ENCODE peak calls at places on chromosome 17, in four cellular contexts. K is H1, W is GM12878, D is SK-N-SH. F is an unnamed sample.

GRCh38 chr17:19712436-19713004 is 3.9 kb downstream of the SLC47A2 start:
- DNase-seq in K (no peak), W (no peak), D (no peak), F (no peak)

GRCh38 chr17:8477653-8478441 is 42.2 kb downstream of the NDEL1 start:
- DNase-seq in K (no peak), W (no peak), D (no peak), F (no peak)

GRCh38 chr17:38893612-38894011 is 23.8 kb downstream of the LASP1 start:
- DNase-seq in K (no peak), W (no peak), D (no peak), F (peak)

GRCh38 chr17:27989046-27989445 is 53.4 kb upstream of the NLK start:
- DNase-seq in K (no peak), W (no peak), D (no peak), F (no peak)

GRCh38 chr17:14745122-14745521 is 444.2 kb downstream of the HS3ST3B1 start:
- DNase-seq in K (no peak), W (no peak), D (no peak), F (no peak)

GRCh38 chr17:74514632-74515035 is 16.6 kb downstream of the CD300LB start:
- DNase-seq in K (no peak), W (no peak), D (no peak), F (no peak)

GRCh38 chr17:77942111-77942988 is 16.2 kb upstream of the TNRC6C start:
- DNase-seq in K (no peak), W (no peak), D (no peak), F (no peak)

GRCh38 chr17:29883497-29883896 is 46.5 kb downstream of the SSH2 start:
- DNase-seq in K (no peak), W (no peak), D (no peak), F (no peak)

GRCh38 chr17:3911271-3912053 is 4.8 kb downstream of the P2RX1 start:
- DNase-seq in K (no peak), W (peak), D (no peak), F (peak)

GRCh38 chr17:9451919-9452318 is 123.7 kb downstream of the STX8 start:
- DNase-seq in K (no peak), W (no peak), D (no peak), F (no peak)

GRCh38 chr17:82876602-82877391 is 37.0 kb upstream of the ZNF750 start:
- DNase-seq in K (no peak), W (no peak), D (peak), F (no peak)

GRCh38 chr17:61410555-61411089 is 11.0 kb downstream of the TBX2 start:
- DNase-seq in K (no peak), W (no peak), D (peak), F (peak)

GRCh38 chr17:22515599-22515998 is 823.3 kb downstream of the KCNJ18 start:
- DNase-seq in K (no peak), W (no peak), D (no peak), F (no peak)

GRCh38 chr17:39071573-39071972 is 79.9 kb downstream of the PLXDC1 start:
- DNase-seq in K (no peak), W (no peak), D (no peak), F (no peak)

GRCh38 chr17:1512351-1512750 is 4.1 kb downstream of the INPP5K start:
- DNase-seq in K (no peak), W (no peak), D (no peak), F (no peak)

GRCh38 chr17:4074831-4075495 is 67.9 kb downstream of the ZZEF1 start:
- DNase-seq in K (no peak), W (peak), D (peak), F (peak)

GRCh38 chr17:82645516-82645915 is 2.7 kb downstream of the WDR45B start:
- DNase-seq in K (no peak), W (no peak), D (no peak), F (no peak)

GRCh38 chr17:15341385-15341849 is at the start of gene TEKT3:
- DNase-seq in K (peak), W (no peak), D (peak), F (no peak)

GRCh38 chr17:19369846-19370492 is 7.4 kb upstream of the B9D1 start:
- DNase-seq in K (no peak), W (no peak), D (no peak), F (no peak)

GRCh38 chr17:6843241-6843890 is 11.8 kb upstream of the TEKT1 start:
- DNase-seq in K (no peak), W (no peak), D (peak), F (no peak)

GRCh38 chr17:30323262-30323894 is 10.5 kb downstream of the TMIGD1 start:
- DNase-seq in K (no peak), W (no peak), D (no peak), F (peak)

GRCh38 chr17:46972346-46972745 is 6.7 kb downstream of the RPRML start:
- DNase-seq in K (no peak), W (no peak), D (no peak), F (no peak)

GRCh38 chr17:74213897-74214386 is 571 bp downstream of the TTYH2 start:
- DNase-seq in K (no peak), W (no peak), D (no peak), F (peak)

GRCh38 chr17:58189436-58190146 is 2.9 kb upstream of the EPX start:
- DNase-seq in K (no peak), W (no peak), D (peak), F (peak)

GRCh38 chr17:40218740-40219072 is 398 bp upstream of the WIPF2 start:
- DNase-seq in K (peak), W (peak), D (peak), F (peak)

GRCh38 chr17:43169561-43170139 is 1.4 kb upstream of the NBR1 start:
- DNase-seq in K (no peak), W (no peak), D (peak), F (peak)

GRCh38 chr17:19398301-19399181 is 11.6 kb upstream of the MFAP4 start:
- DNase-seq in K (no peak), W (no peak), D (peak), F (peak)

GRCh38 chr17:60163108-60163784 is 13.5 kb downstream of the CA4 start:
- DNase-seq in K (no peak), W (no peak), D (peak), F (no peak)

GRCh38 chr17:682150-682549 is 32.5 kb downstream of the VPS53 start:
- DNase-seq in K (no peak), W (no peak), D (no peak), F (peak)

GRCh38 chr17:52986056-52986662 is 827.6 kb upstream of the CA10 start:
- DNase-seq in K (no peak), W (no peak), D (no peak), F (no peak)

GRCh38 chr17:74852237-74853047 is 7.2 kb downstream of the GRIN2C start:
- DNase-seq in K (peak), W (no peak), D (peak), F (peak)

GRCh38 chr17:12665263-12666210 is at the start of gene MYOCD:
- DNase-seq in K (peak), W (no peak), D (peak), F (no peak)

GRCh38 chr17:19573075-19573474 is 39.4 kb downstream of the SLC47A1 start:
- DNase-seq in K (no peak), W (no peak), D (no peak), F (peak)

GRCh38 chr17:4968166-4968915 is 724 bp upstream of the SPAG7 start:
- DNase-seq in K (no peak), W (no peak), D (peak), F (no peak)

GRCh38 chr17:71325886-71326285 is 794.9 kb upstream of the SOX9 start:
- DNase-seq in K (no peak), W (no peak), D (no peak), F (no peak)

GRCh38 chr17:64507418-64507766 is 615 bp downstream of the CEP95 start:
- DNase-seq in K (no peak), W (no peak), D (peak), F (peak)

GRCh38 chr17:36149296-36149820 is 27.1 kb downstream of the TBC1D3B start:
- DNase-seq in K (no peak), W (no peak), D (no peak), F (peak)

DNA sequence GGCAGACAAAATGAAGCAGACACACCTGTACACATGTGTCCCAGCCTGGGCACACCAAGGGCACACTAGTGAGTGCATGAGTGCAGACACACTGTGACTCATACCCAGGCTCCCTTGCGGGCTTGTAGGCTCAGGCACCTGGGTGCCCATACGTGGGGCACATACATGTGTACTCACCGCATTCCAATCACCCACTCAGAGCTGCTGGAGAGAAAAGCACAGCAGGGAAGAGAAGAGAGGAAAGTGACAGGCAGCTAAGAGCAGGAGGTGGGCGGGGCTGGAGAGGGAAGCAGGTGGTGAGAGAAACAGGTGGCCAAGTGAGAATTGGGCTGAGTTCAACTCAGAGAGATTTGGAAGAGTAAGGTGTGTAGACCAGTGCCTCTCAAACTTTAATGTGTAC is 54.0 kb downstream of the TMEM132E start:
- DNase-seq in K (no peak), W (no peak), D (no peak), F (no peak)
- TF ChIP-seq CTCF in K (no peak), W (no peak), D (no peak), F (no peak)

GRCh38 chr17:62576382-62576781 is 51.1 kb upstream of the MRC2 start:
- DNase-seq in K (no peak), W (no peak), D (no peak), F (no peak)

GRCh38 chr17:62566996-62567578 is 60.4 kb upstream of the MRC2 start:
- DNase-seq in K (no peak), W (no peak), D (no peak), F (no peak)

GRCh38 chr17:62573480-62574117 is 53.9 kb upstream of the MRC2 start:
- DNase-seq in K (no peak), W (no peak), D (no peak), F (no peak)

DNA sequence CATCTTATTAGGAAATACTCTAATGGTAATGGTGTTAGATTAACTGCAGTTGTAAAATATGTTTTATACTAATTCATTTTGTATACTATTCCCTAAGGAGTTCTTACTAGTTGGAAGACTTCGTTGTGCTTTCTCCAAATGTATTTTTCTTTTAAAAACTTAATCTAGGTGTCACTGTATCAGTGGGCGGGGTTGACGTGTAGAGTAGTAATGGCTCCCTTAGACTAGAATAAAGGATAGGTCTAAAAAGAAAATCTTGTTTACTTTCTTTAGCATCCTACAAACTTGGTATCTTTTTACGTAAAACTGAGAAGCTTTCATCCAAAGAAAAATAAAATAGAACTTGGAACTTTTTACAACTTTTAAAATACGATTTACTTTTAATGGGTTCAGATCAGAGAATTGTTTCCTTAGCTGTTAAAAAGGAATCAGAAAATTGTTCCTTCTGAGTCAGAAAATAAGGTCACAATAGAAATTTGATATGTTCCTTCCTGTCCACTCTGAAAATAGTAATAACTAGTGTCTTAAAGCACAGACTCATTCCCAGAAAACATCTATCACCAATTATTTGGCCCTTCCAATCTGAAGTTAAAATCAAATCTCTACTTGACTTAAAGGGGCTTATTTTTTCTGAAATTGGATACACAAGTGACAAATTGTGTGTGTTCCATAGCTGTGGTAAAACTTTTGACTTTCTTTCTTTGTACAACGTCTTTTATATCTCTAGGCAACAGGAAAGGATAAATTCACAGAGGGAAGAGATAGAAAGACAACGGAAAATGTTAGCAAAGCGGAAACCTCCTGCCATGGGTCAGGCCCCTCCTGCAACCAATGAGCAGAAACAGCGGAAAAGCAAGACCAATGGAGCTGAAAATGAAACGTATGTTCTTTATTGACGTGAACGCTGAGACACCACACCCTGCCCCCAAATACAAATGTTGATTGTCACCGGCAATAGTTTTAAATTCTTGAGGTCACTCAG is 54.7 kb upstream of the MRC2 start:
- DNase-seq in K (no peak), W (no peak), D (no peak), F (no peak)
- TF ChIP-seq GABPA in K (no peak), W (no peak), D (no peak), F (no peak)

GRCh38 chr17:79513805-79514535 is 96.9 kb downstream of the RBFOX3 start:
- DNase-seq in K (no peak), W (no peak), D (no peak), F (no peak)

GRCh38 chr17:79518330-79519151 is 92.3 kb downstream of the RBFOX3 start:
- DNase-seq in K (no peak), W (no peak), D (peak), F (no peak)

GRCh38 chr17:79515110-79515509 is 95.7 kb downstream of the RBFOX3 start:
- DNase-seq in K (no peak), W (no peak), D (no peak), F (no peak)

GRCh38 chr17:79517812-79518211 is 93.0 kb downstream of the RBFOX3 start:
- DNase-seq in K (no peak), W (no peak), D (peak), F (no peak)

GRCh38 chr17:79515646-79516604 is 94.9 kb downstream of the RBFOX3 start:
- DNase-seq in K (no peak), W (no peak), D (no peak), F (no peak)
- TF ChIP-seq CTCF in K (no peak), W (no peak), D (no peak), F (no peak)

GRCh38 chr17:51166987-51167931 is 1.0 kb downstream of the NME2 start:
- DNase-seq in K (no peak), W (no peak), D (peak), F (no peak)
- TF ChIP-seq GABPA in K (no peak), W (no peak), D (no peak), F (no peak)

GRCh38 chr17:81511550-81511799 is 1.1 kb downstream of the ACTG1 start:
- DNase-seq in K (no peak), W (no peak), D (no peak), F (no peak)
- TF ChIP-seq CTCF in K (no peak), W (no peak), D (no peak), F (no peak)

DNA sequence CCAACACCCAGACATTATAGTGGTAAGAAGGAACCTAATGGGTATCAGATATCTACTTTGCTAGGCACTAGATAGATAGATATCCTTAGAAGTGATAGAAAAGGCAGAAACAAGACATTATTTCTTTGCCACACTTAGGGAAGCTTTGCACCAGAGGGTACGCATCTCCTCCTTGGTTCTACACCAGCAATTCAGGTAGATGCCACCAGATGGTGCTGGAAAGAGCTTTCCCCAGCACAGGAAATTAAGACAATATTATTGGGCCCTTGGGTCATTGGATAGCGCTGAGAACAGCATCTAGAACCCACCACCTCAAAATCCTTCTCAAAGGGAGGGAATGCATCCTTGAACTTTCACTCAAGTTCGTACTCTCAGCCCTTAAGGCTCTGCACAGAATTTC is 173.8 kb upstream of the CCL2 start:
- DNase-seq in K (no peak), W (no peak), D (no peak), F (no peak)
- TF ChIP-seq GABPA in K (no peak), W (no peak), D (no peak), F (no peak)